ENCODE peak calls at places on chromosomes 1 and 21, in eight cellular contexts. S is PC-3; R is uterus; T is endothelial cell of umbilical vein; Z is GM12865; Q is adrenal gland; H is CD8-positive, alpha-beta T cell; J is BE2C. L is an unnamed sample.

GRCh38 chr1:15950763-15951295 is 25.1 kb downstream of the ZBTB17 start:
- DNase-seq in S (no peak), R (peak), T (peak), Z (no peak), Q (peak), H (no peak), J (no peak), L (no peak)

GRCh38 chr1:172641492-172641891 is 17.4 kb upstream of the FASLG start:
- DNase-seq in S (no peak), R (no peak), T (no peak), Z (no peak), Q (no peak), H (no peak), J (no peak), L (no peak)

GRCh38 chr1:18861082-18861481 is 1.6 kb upstream of the TAS1R2 start:
- DNase-seq in S (no peak), R (no peak), T (no peak), Z (no peak), Q (no peak), H (no peak), J (no peak), L (no peak)

GRCh38 chr1:218344814-218345672 is at the start of gene TGFB2:
- DNase-seq in S (peak), R (peak), T (peak), Z (peak), Q (peak), H (no peak), J (no peak), L (peak)

GRCh38 chr1:207134550-207134949 is 30.5 kb downstream of the C4BPA start:
- DNase-seq in S (no peak), R (no peak), T (no peak), Z (no peak), Q (no peak), H (no peak), J (no peak), L (no peak)

GRCh38 chr1:77831976-77832695 is 52.7 kb downstream of the MIGA1 start:
- DNase-seq in S (peak), R (peak), T (peak), Z (no peak), Q (no peak), H (no peak), J (no peak), L (no peak)

GRCh38 chr21:29149771-29150425 is 19.5 kb downstream of the MAP3K7CL start:
- DNase-seq in S (peak), R (no peak), T (peak), Z (no peak), Q (no peak), H (no peak), J (no peak), L (no peak)

GRCh38 chr1:172320723-172321122 is 99.8 kb upstream of the C1orf105 start:
- DNase-seq in S (peak), R (peak), T (peak), Z (no peak), Q (no peak), H (no peak), J (no peak), L (no peak)

GRCh38 chr1:157151068-157151467 is 12.9 kb upstream of the ETV3 start:
- DNase-seq in S (no peak), R (no peak), T (no peak), Z (no peak), Q (no peak), H (no peak), J (no peak), L (no peak)

GRCh38 chr1:233257786-233258185 is 37.7 kb downstream of the PCNX2 start:
- DNase-seq in S (no peak), R (no peak), T (no peak), Z (no peak), Q (no peak), H (no peak), J (no peak), L (no peak)

GRCh38 chr1:115714572-115715141 is 53.9 kb downstream of the CASQ2 start:
- DNase-seq in S (peak), R (no peak), T (no peak), Z (no peak), Q (no peak), H (no peak), J (no peak), L (peak)

GRCh38 chr21:31475223-31475622 is 131.2 kb upstream of the TIAM1 start:
- DNase-seq in S (no peak), R (no peak), T (no peak), Z (no peak), Q (no peak), H (no peak), J (no peak), L (no peak)

GRCh38 chr1:56120021-56120420 is 459.3 kb downstream of the PLPP3 start:
- DNase-seq in S (peak), R (no peak), T (no peak), Z (no peak), Q (no peak), H (no peak), J (no peak), L (no peak)

GRCh38 chr21:45532826-45533730 is 9.2 kb downstream of the SLC19A1 start:
- DNase-seq in S (no peak), R (no peak), T (no peak), Z (no peak), Q (no peak), H (no peak), J (peak), L (no peak)

GRCh38 chr1:58264462-58264861 is 282.1 kb downstream of the OMA1 start:
- DNase-seq in S (no peak), R (no peak), T (no peak), Z (no peak), Q (no peak), H (no peak), J (no peak), L (no peak)

GRCh38 chr1:99756598-99756997 is 9.8 kb downstream of the FRRS1 start:
- DNase-seq in S (peak), R (no peak), T (no peak), Z (no peak), Q (no peak), H (no peak), J (no peak), L (peak)

GRCh38 chr1:109131800-109132199 is 17.9 kb downstream of the ELAPOR1 start:
- DNase-seq in S (no peak), R (no peak), T (no peak), Z (no peak), Q (no peak), H (no peak), J (no peak), L (no peak)

GRCh38 chr1:109777436-109777835 is 13.7 kb upstream of the EPS8L3 start:
- DNase-seq in S (no peak), R (peak), T (no peak), Z (no peak), Q (peak), H (no peak), J (no peak), L (no peak)

GRCh38 chr1:20124451-20125057 is 5.2 kb upstream of the PLA2G2D start:
- DNase-seq in S (peak), R (peak), T (peak), Z (peak), Q (peak), H (no peak), J (no peak), L (peak)

GRCh38 chr1:173341307-173341706 is 134.2 kb upstream of the TNFSF4 start:
- DNase-seq in S (peak), R (no peak), T (no peak), Z (no peak), Q (no peak), H (no peak), J (no peak), L (no peak)

GRCh38 chr1:78712467-78712866 is 62.8 kb downstream of the IFI44 start:
- DNase-seq in S (no peak), R (no peak), T (no peak), Z (no peak), Q (no peak), H (no peak), J (no peak), L (no peak)

GRCh38 chr1:101237229-101237837 is 514 bp downstream of the S1PR1 start:
- DNase-seq in S (peak), R (peak), T (peak), Z (peak), Q (no peak), H (no peak), J (no peak), L (no peak)

GRCh38 chr1:53326598-53327182 is 1.2 kb downstream of the LRP8 start:
- DNase-seq in S (peak), R (no peak), T (peak), Z (no peak), Q (no peak), H (peak), J (peak), L (no peak)

GRCh38 chr1:210189426-210189825 is 43.2 kb upstream of the SERTAD4 start:
- DNase-seq in S (no peak), R (no peak), T (no peak), Z (no peak), Q (no peak), H (no peak), J (no peak), L (no peak)

DNA sequence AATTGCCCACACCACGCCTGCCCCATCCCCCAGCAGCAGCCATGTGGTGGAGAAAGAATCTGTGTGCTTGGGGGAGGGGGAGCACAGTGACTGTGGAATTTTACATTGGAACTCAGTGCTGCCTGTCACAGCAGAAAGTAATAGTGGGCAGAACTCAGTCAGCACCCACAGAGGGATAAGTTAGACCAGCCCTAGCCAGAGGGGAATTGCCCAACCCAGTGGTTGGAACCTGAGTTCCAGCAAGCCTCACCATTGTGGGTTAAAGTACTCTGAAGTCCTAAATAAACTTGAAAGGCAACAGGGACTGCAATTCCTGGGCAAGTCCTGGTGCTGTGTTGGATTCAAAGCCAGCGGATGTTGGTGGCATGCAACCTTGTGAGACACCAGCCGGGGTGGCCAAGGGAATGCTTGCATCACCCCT is 88.8 kb downstream of the MRPL39 start:
- DNase-seq in S (peak), R (no peak), T (no peak), Z (no peak), Q (no peak), H (no peak), J (peak), L (no peak)
- H3K4me3 ChIP-seq in S (no peak), R (no peak), T (no peak), Z (no peak), Q (no peak), H (no peak), J (no peak), L (no peak)

GRCh38 chr1:31660871-31661455 is 16.3 kb upstream of the PEF1 start:
- DNase-seq in S (no peak), R (no peak), T (no peak), Z (no peak), Q (no peak), H (no peak), J (no peak), L (no peak)
- TF ChIP-seq CTCF in S (no peak), R (no peak), T (no peak), Z (no peak), Q (no peak), H (no peak), J (no peak), L (no peak)

DNA sequence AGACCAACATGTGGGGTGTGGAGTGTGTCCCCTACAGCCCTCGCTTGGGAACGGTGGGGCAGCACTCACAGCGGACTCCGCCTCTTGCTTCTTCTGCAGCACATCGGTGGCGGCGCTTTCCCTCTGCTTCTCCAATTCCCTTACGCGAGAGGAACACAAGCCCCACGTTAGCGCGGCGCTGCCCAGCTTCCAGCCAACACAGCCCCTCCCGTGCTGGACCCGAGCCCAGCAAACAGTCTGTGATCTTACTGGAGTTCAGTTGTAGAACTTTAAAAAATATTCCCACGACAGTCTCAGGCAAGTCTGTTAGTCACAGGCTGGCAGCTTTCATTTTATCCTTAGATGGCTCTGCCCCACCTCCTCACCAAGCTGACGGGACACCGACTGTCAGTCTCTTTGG is 13.6 kb downstream of the THAP3 start:
- DNase-seq in S (no peak), R (peak), T (no peak), Z (no peak), Q (peak), H (no peak), J (no peak), L (no peak)
- H3K4me3 ChIP-seq in S (no peak), R (no peak), T (no peak), Z (no peak), Q (no peak), H (no peak), J (no peak), L (no peak)

DNA sequence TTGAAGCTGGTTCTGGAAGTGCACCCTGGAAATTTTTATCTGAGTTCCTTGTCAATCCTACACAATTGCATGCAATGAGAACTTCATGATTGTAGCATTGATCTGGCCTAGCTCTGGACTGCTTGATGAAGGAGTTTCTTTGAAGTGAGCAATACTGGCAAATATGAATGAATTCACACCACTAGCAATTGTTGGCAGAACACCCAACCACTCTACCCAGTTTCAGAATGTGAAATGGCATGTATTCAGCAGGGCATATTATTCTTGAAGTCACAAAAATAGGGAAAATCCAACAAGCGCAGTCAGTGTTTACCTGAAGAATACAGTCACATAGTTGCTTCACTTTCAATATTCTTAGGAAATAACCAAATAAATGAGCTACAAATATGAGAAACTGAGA is 57.3 kb downstream of the RGS5 start:
- DNase-seq in S (no peak), R (no peak), T (no peak), Z (no peak), Q (no peak), H (no peak), J (no peak), L (no peak)
- TF ChIP-seq CTCF in S (no peak), R (no peak), T (no peak), Z (no peak), Q (no peak), H (no peak), J (no peak), L (no peak)

GRCh38 chr1:153610334-153611023 is 2.5 kb downstream of the S100A16 start:
- DNase-seq in S (peak), R (no peak), T (peak), Z (no peak), Q (no peak), H (no peak), J (peak), L (no peak)
- H3K4me3 ChIP-seq in S (peak), R (peak), T (no peak), Z (no peak), Q (no peak), H (no peak), J (no peak), L (peak)

GRCh38 chr1:26530540-26530897 is 958 bp downstream of the RPS6KA1 start:
- DNase-seq in S (peak), R (no peak), T (no peak), Z (no peak), Q (no peak), H (no peak), J (no peak), L (no peak)

GRCh38 chr1:26529405-26529654 is 231 bp upstream of the RPS6KA1 start:
- DNase-seq in S (no peak), R (no peak), T (no peak), Z (no peak), Q (peak), H (no peak), J (no peak), L (no peak)

GRCh38 chr1:26529655-26530539 is at the start of gene RPS6KA1:
- DNase-seq in S (peak), R (peak), T (peak), Z (peak), Q (peak), H (no peak), J (peak), L (no peak)

GRCh38 chr1:26531651-26532131 is 2.1 kb downstream of the RPS6KA1 start:
- DNase-seq in S (no peak), R (no peak), T (no peak), Z (no peak), Q (no peak), H (no peak), J (no peak), L (no peak)

GRCh38 chr1:26530898-26531598 is 1.5 kb downstream of the RPS6KA1 start:
- DNase-seq in S (peak), R (no peak), T (no peak), Z (peak), Q (peak), H (no peak), J (no peak), L (peak)
- TF ChIP-seq CTCF in S (peak), R (no peak), T (no peak), Z (peak), Q (no peak), H (no peak), J (no peak), L (peak)

L was measured in epithelial cell of proximal tubule.